ENCODE peak calls at places on chromosome 1, in ten cellular contexts. F is stimulated activated CD8-positive, alpha-beta memory T cell treated with anti-CD3 and anti-CD28 coated beads, Interleukin-12 subunit alpha, Interleukin-12 subunit beta, amount 100 ng/mL, for 1 hour; P is glutamatergic neuron; B is GM12865; J is endothelial cell of umbilical vein; D is globus pallidus; Y is effector memory CD8-positive, alpha-beta T cell; C is ACHN; S is activated CD4-positive, alpha-beta T cell treated with anti-CD3 and anti-CD28 coated beads for 36 hours; W is omental fat pad. A is an unnamed sample.

GRCh38 chr1:13628711-13629110 is 45.1 kb downstream of the PDPN start:
- DNase-seq in S (no peak), P (no peak), J (no peak), W (no peak), C (no peak), B (no peak), F (no peak), D (no peak), Y (no peak), A (no peak)

GRCh38 chr1:179144621-179145020 is 62.8 kb downstream of the TOR3A start:
- DNase-seq in B (no peak), S (no peak), D (no peak), C (no peak), P (no peak), J (no peak), Y (no peak), W (no peak), F (no peak), A (no peak)

GRCh38 chr1:20551945-20552727 is at the start of gene FAM43B:
- DNase-seq in W (no peak), Y (no peak), D (peak), P (peak), B (peak), F (no peak), J (peak), C (peak), S (peak), A (peak)

GRCh38 chr1:16459503-16459902 is 19.0 kb downstream of the NECAP2 start:
- DNase-seq in Y (no peak), D (peak), F (no peak), B (no peak), W (no peak), S (no peak), C (no peak), P (no peak), J (no peak), A (no peak)

GRCh38 chr1:206982216-206982615 is 12.0 kb upstream of the FCAMR start:
- DNase-seq in F (peak), D (peak), S (peak), P (peak), B (peak), Y (peak), C (peak), W (no peak), J (peak), A (peak)

GRCh38 chr1:5494518-5494917 is 497.7 kb downstream of the NPHP4 start:
- DNase-seq in S (no peak), P (no peak), B (no peak), D (peak), F (no peak), W (no peak), J (no peak), Y (no peak), C (no peak), A (no peak)

GRCh38 chr1:98672184-98672583 is 10.7 kb downstream of the SNX7 start:
- DNase-seq in B (no peak), W (no peak), F (no peak), P (no peak), D (no peak), C (no peak), J (no peak), S (no peak), Y (no peak), A (no peak)

GRCh38 chr1:50251592-50252165 is 143.0 kb downstream of the ELAVL4 start:
- DNase-seq in S (no peak), W (no peak), Y (no peak), J (no peak), F (no peak), C (no peak), B (peak), D (peak), P (peak), A (no peak)

GRCh38 chr1:152182942-152183341 is 23.9 kb upstream of the RPTN start:
- DNase-seq in P (no peak), Y (no peak), D (no peak), B (no peak), C (peak), S (peak), J (peak), W (no peak), F (no peak), A (no peak)